ENCODE peak calls at places on chromosomes 6 and 20, in four cellular contexts. One of them, this sample, is unnamed.

GRCh38 chr6:170298688-170299087 is 7.8 kb upstream of the DLL1 start:
- DNase-seq in osteocyte: no peak
- DNase-seq in foreskin fibroblast: no peak
- DNase-seq in GM13976: no peak
- DNase-seq in this sample: peak

GRCh38 chr6:53493635-53494025 is 51.3 kb downstream of the GCLC start:
- DNase-seq in osteocyte: no peak
- DNase-seq in foreskin fibroblast: peak
- DNase-seq in GM13976: no peak
- DNase-seq in this sample: no peak

GRCh38 chr20:38680492-38681118 is 43.7 kb upstream of the SLC32A1 start:
- DNase-seq in osteocyte: no peak
- DNase-seq in foreskin fibroblast: peak
- DNase-seq in GM13976: no peak
- DNase-seq in this sample: peak

GRCh38 chr20:36658300-36658699 is 12.3 kb upstream of the SLA2 start:
- DNase-seq in osteocyte: no peak
- DNase-seq in foreskin fibroblast: no peak
- DNase-seq in GM13976: no peak
- DNase-seq in this sample: peak

GRCh38 chr20:50049442-50050026 is 63.4 kb downstream of the UBE2V1 start:
- DNase-seq in osteocyte: no peak
- DNase-seq in foreskin fibroblast: no peak
- DNase-seq in GM13976: no peak
- DNase-seq in this sample: peak

GRCh38 chr6:11236351-11236750 is 3.9 kb upstream of the NEDD9 start:
- DNase-seq in osteocyte: no peak
- DNase-seq in foreskin fibroblast: peak
- DNase-seq in GM13976: peak
- DNase-seq in this sample: peak

GRCh38 chr6:36666726-36667591 is 11.6 kb upstream of the CDKN1A start:
- DNase-seq in osteocyte: peak
- DNase-seq in foreskin fibroblast: peak
- DNase-seq in GM13976: peak
- DNase-seq in this sample: no peak

GRCh38 chr6:170085475-170086401 is 205.1 kb downstream of the DLL1 start:
- DNase-seq in osteocyte: no peak
- DNase-seq in foreskin fibroblast: no peak
- DNase-seq in GM13976: no peak
- DNase-seq in this sample: no peak

GRCh38 chr6:14373648-14374437 is 256.3 kb downstream of the CD83 start:
- DNase-seq in osteocyte: no peak
- DNase-seq in foreskin fibroblast: no peak
- DNase-seq in GM13976: no peak
- DNase-seq in this sample: no peak

GRCh38 chr6:169101036-169101805 is 152.4 kb downstream of the THBS2 start:
- DNase-seq in osteocyte: peak
- DNase-seq in foreskin fibroblast: no peak
- DNase-seq in GM13976: no peak
- DNase-seq in this sample: no peak

GRCh38 chr6:47078991-47079390 is 36.9 kb upstream of the ADGRF1 start:
- DNase-seq in osteocyte: no peak
- DNase-seq in foreskin fibroblast: no peak
- DNase-seq in GM13976: no peak
- DNase-seq in this sample: no peak

GRCh38 chr6:2038096-2038495 is 207.3 kb downstream of the GMDS start:
- DNase-seq in osteocyte: no peak
- DNase-seq in foreskin fibroblast: no peak
- DNase-seq in GM13976: no peak
- DNase-seq in this sample: peak

GRCh38 chr6:113630365-113630737 is 226.8 kb upstream of the MARCKS start:
- DNase-seq in osteocyte: no peak
- DNase-seq in foreskin fibroblast: peak
- DNase-seq in GM13976: no peak
- DNase-seq in this sample: no peak

GRCh38 chr6:1916334-1916985 is 306.7 kb downstream of the FOXC1 start:
- DNase-seq in osteocyte: no peak
- DNase-seq in foreskin fibroblast: peak
- DNase-seq in GM13976: no peak
- DNase-seq in this sample: no peak

GRCh38 chr6:134520181-134521115 is 202.5 kb upstream of the SGK1 start:
- DNase-seq in osteocyte: no peak
- DNase-seq in foreskin fibroblast: no peak
- DNase-seq in GM13976: no peak
- DNase-seq in this sample: no peak

GRCh38 chr6:29834564-29835436 is 7.2 kb downstream of the HLA-G start:
- DNase-seq in osteocyte: no peak
- DNase-seq in foreskin fibroblast: peak
- DNase-seq in GM13976: no peak
- DNase-seq in this sample: peak

GRCh38 chr6:45423111-45423900 is 45.6 kb upstream of the SUPT3H start:
- DNase-seq in osteocyte: peak
- DNase-seq in foreskin fibroblast: peak
- DNase-seq in GM13976: peak
- DNase-seq in this sample: peak

GRCh38 chr6:131413191-131413830 is 159.7 kb upstream of the ARG1 start:
- DNase-seq in osteocyte: no peak
- DNase-seq in foreskin fibroblast: no peak
- DNase-seq in GM13976: no peak
- DNase-seq in this sample: no peak

GRCh38 chr6:2021713-2022125 is 223.7 kb downstream of the GMDS start:
- DNase-seq in osteocyte: no peak
- DNase-seq in foreskin fibroblast: peak
- DNase-seq in GM13976: no peak
- DNase-seq in this sample: no peak

GRCh38 chr6:168968228-168968627 is 285.4 kb downstream of the THBS2 start:
- DNase-seq in osteocyte: no peak
- DNase-seq in foreskin fibroblast: peak
- DNase-seq in GM13976: no peak
- DNase-seq in this sample: peak

GRCh38 chr6:10695086-10695657 is 400 bp downstream of the PAK1IP1 start:
- DNase-seq in osteocyte: no peak
- DNase-seq in foreskin fibroblast: no peak
- DNase-seq in GM13976: no peak
- DNase-seq in this sample: no peak

GRCh38 chr20:62177307-62177706 is 5.5 kb upstream of the MTG2 start:
- DNase-seq in osteocyte: no peak
- DNase-seq in foreskin fibroblast: no peak
- DNase-seq in GM13976: no peak
- DNase-seq in this sample: no peak

GRCh38 chr20:1933465-1933870 is 38.3 kb downstream of the SIRPA start:
- DNase-seq in osteocyte: no peak
- DNase-seq in foreskin fibroblast: peak
- DNase-seq in GM13976: no peak
- DNase-seq in this sample: no peak

DNA sequence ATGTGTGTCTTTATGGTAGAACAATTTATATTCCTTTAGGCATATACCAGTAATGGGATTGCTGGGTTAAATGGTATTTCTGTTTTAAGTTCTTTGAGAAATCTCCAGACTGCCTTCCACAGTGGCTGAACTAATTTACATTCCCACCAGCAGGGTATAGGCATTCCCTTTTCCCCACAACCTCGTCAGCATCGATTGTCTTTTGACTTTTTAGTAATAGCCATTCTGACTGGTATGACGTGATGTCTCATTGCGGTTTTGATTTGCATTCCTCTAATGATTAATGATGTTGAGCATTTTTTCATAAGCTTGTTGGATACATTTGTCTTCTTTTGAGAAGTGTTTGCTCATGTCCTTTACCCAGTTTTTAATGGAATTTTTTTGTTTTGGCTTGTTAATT is 5.3 kb upstream of the TASP1 start:
- DNase-seq in osteocyte: no peak
- DNase-seq in foreskin fibroblast: no peak
- DNase-seq in GM13976: no peak
- DNase-seq in this sample: no peak
- TF ChIP-seq CTCF in osteocyte: no peak
- TF ChIP-seq CTCF in foreskin fibroblast: no peak
- TF ChIP-seq CTCF in GM13976: no peak
- TF ChIP-seq CTCF in this sample: no peak

GRCh38 chr20:46348231-46348803 is 40.0 kb upstream of the CDH22 start:
- DNase-seq in osteocyte: no peak
- DNase-seq in foreskin fibroblast: peak
- DNase-seq in GM13976: no peak
- DNase-seq in this sample: no peak
- TF ChIP-seq CTCF in osteocyte: no peak
- TF ChIP-seq CTCF in foreskin fibroblast: peak
- TF ChIP-seq CTCF in GM13976: no peak
- TF ChIP-seq CTCF in this sample: no peak

GRCh38 chr20:57748601-57749130 is 38.9 kb upstream of the PMEPA1 start:
- DNase-seq in osteocyte: peak
- DNase-seq in foreskin fibroblast: peak
- DNase-seq in GM13976: peak
- DNase-seq in this sample: peak
- TF ChIP-seq CTCF in osteocyte: no peak
- TF ChIP-seq CTCF in foreskin fibroblast: no peak
- TF ChIP-seq CTCF in GM13976: no peak
- TF ChIP-seq CTCF in this sample: no peak

DNA sequence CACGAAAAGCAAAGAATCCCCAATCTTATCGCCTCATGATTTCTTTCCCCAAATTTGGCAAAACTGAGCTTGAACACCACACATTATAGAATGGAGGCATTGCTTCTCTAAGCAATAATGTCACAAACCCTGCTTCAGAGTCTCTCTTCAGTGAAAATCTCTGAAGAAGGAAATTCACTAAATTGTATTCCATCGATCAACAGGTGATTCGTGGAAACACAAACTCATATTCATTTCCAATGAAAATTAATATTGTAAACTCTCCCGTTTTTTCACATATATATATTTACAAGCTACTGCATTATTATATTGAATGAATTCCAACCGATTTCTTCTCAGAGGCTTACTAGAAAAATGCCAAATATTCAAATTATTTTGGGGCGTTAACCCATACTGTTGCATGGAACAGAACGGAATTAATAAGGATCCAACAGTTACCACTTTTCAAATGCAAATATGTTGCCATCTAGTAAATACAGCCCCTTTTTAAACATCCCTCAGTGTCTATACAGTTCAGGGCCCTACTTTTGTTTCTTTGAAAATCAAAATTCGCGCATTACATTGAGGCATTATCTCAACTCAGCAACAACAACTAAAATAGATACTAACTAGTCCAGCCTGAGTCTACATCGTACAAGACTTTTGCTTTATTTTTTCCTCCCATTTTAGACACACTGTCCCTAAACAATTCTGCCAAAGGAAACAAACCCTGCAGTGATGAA is 1.3 kb downstream of the KIF13A start:
- DNase-seq in osteocyte: no peak
- DNase-seq in foreskin fibroblast: no peak
- DNase-seq in GM13976: no peak
- DNase-seq in this sample: no peak
- TF ChIP-seq CTCF in osteocyte: no peak
- TF ChIP-seq CTCF in foreskin fibroblast: no peak
- TF ChIP-seq CTCF in GM13976: no peak
- TF ChIP-seq CTCF in this sample: no peak

GRCh38 chr20:57464642-57465211 is 60.2 kb downstream of the CTCFL start:
- DNase-seq in osteocyte: no peak
- DNase-seq in foreskin fibroblast: no peak
- DNase-seq in GM13976: no peak
- DNase-seq in this sample: peak

GRCh38 chr20:57467742-57468141 is 57.2 kb downstream of the CTCFL start:
- DNase-seq in osteocyte: no peak
- DNase-seq in foreskin fibroblast: no peak
- DNase-seq in GM13976: no peak
- DNase-seq in this sample: no peak

GRCh38 chr20:57465486-57465885 is 59.5 kb downstream of the CTCFL start:
- DNase-seq in osteocyte: no peak
- DNase-seq in foreskin fibroblast: no peak
- DNase-seq in GM13976: no peak
- DNase-seq in this sample: no peak

GRCh38 chr20:57468523-57469417 is 56.2 kb downstream of the CTCFL start:
- DNase-seq in osteocyte: no peak
- DNase-seq in foreskin fibroblast: no peak
- DNase-seq in GM13976: no peak
- DNase-seq in this sample: no peak

DNA sequence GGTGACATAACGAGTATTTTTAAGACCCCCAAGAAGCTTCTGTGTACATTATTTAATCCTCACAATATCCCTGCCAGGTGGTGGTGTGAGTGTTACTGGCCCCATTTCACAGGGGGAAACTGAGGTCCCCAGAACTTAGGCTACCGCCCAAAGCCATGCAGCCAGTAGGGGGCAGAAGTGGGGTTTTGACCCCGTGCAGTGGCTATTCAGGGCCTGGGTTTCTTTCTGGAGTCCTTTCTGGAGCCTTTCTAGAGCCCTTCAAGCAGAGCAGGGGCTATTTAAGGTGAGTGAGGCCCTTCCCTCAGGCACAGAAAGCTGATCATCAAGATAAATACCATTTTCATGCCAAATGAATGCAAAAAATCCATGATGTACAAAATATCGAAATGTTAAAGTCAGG is 59.0 kb downstream of the CTCFL start:
- DNase-seq in osteocyte: no peak
- DNase-seq in foreskin fibroblast: no peak
- DNase-seq in GM13976: no peak
- DNase-seq in this sample: no peak
- TF ChIP-seq CTCF in osteocyte: peak
- TF ChIP-seq CTCF in foreskin fibroblast: no peak
- TF ChIP-seq CTCF in GM13976: no peak
- TF ChIP-seq CTCF in this sample: peak

GRCh38 chr20:41889125-41889870 is 271.1 kb upstream of the CHD6 start:
- DNase-seq in osteocyte: no peak
- DNase-seq in foreskin fibroblast: no peak
- DNase-seq in GM13976: no peak
- DNase-seq in this sample: peak
- TF ChIP-seq CTCF in osteocyte: no peak
- TF ChIP-seq CTCF in foreskin fibroblast: no peak
- TF ChIP-seq CTCF in GM13976: no peak
- TF ChIP-seq CTCF in this sample: no peak

GRCh38 chr6:148464319-148465010 is 121.8 kb downstream of the SASH1 start:
- DNase-seq in osteocyte: peak
- DNase-seq in foreskin fibroblast: peak
- DNase-seq in GM13976: peak
- DNase-seq in this sample: peak

GRCh38 chr6:148467926-148468325 is 125.3 kb downstream of the SASH1 start:
- DNase-seq in osteocyte: peak
- DNase-seq in foreskin fibroblast: no peak
- DNase-seq in GM13976: no peak
- DNase-seq in this sample: no peak

GRCh38 chr6:148465011-148465335 is 122.3 kb downstream of the SASH1 start:
- DNase-seq in osteocyte: no peak
- DNase-seq in foreskin fibroblast: no peak
- DNase-seq in GM13976: no peak
- DNase-seq in this sample: no peak

GRCh38 chr6:148465654-148466053 is 123.0 kb downstream of the SASH1 start:
- DNase-seq in osteocyte: no peak
- DNase-seq in foreskin fibroblast: no peak
- DNase-seq in GM13976: no peak
- DNase-seq in this sample: no peak

DNA sequence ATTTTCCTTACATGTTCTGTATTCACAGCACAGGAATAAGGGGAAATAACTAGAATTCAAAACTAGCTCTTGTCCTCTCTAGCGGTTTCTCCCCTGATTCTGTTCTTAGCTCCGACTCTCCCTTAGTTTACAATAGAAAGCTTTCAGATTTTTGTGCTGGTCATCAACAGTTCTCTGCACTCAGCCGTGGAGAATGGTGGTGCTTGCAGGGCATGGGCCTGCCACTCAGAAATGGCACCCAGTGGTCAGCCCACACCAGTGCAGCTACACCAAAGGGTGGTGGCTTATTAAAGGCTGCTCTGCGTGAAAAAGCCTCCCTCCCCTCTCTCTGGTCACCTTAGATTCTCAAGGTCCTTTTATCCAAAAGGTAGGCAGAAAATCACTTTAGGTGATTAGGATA is 123.5 kb downstream of the SASH1 start:
- DNase-seq in osteocyte: peak
- DNase-seq in foreskin fibroblast: no peak
- DNase-seq in GM13976: no peak
- DNase-seq in this sample: no peak
- TF ChIP-seq CTCF in osteocyte: no peak
- TF ChIP-seq CTCF in foreskin fibroblast: no peak
- TF ChIP-seq CTCF in GM13976: no peak
- TF ChIP-seq CTCF in this sample: no peak

This sample was measured in activated CD8-positive, alpha-beta T cell treated with anti-CD3 and anti-CD28 coated beads for 36 hours.